ENCODE peak calls at places on chromosome 19, in six cellular contexts. K is T-helper 1 cell; C is GM04504; E is stimulated activated CD8-positive, alpha-beta memory T cell treated with anti-CD3 and anti-CD28 coated beads, Interleukin-7, amount 100 ng/mL, for 1 hour; Q is fibroblast of the aortic adventitia; X is heart right ventricle. Y is an unnamed sample.

GRCh38 chr19:49555600-49556411 is 24.6 kb downstream of the NOSIP start:
- DNase-seq in E (no peak), C (no peak), Q (peak), K (peak), X (no peak), Y (peak)

GRCh38 chr19:38035515-38036495 is 128.8 kb downstream of the SIPA1L3 start:
- DNase-seq in E (no peak), Q (peak), X (no peak), C (peak), K (no peak), Y (no peak)

GRCh38 chr19:46732966-46733692 is 12.7 kb upstream of the FKRP start:
- DNase-seq in K (no peak), Q (no peak), C (no peak), E (no peak), X (no peak), Y (no peak)

GRCh38 chr19:41871573-41872383 is 5.3 kb upstream of the CD79A start:
- DNase-seq in C (no peak), K (peak), Q (no peak), E (peak), X (peak), Y (peak)

GRCh38 chr19:35719402-35720162 is 1.8 kb downstream of the KMT2B start:
- DNase-seq in K (no peak), Q (no peak), C (no peak), E (no peak), X (no peak), Y (no peak)

GRCh38 chr19:4624733-4625362 is 14.5 kb upstream of the TNFAIP8L1 start:
- DNase-seq in E (no peak), Q (peak), X (no peak), C (no peak), K (no peak), Y (no peak)

GRCh38 chr19:34189917-34190425 is 17.7 kb downstream of the LSM14A start:
- DNase-seq in C (no peak), K (no peak), Q (peak), X (no peak), E (no peak), Y (no peak)

GRCh38 chr19:6730153-6730804 is 7.1 kb downstream of the GPR108 start:
- DNase-seq in X (no peak), E (no peak), C (no peak), Q (no peak), K (no peak), Y (no peak)

GRCh38 chr19:33295621-33296472 is 6.5 kb downstream of the CEBPA start:
- DNase-seq in Q (no peak), K (no peak), C (no peak), E (no peak), X (no peak), Y (no peak)

GRCh38 chr19:54158812-54159351 is 639 bp downstream of the LENG1 start:
- DNase-seq in K (peak), Q (peak), X (no peak), C (no peak), E (no peak), Y (no peak)

GRCh38 chr19:51702103-51702753 is 9.1 kb downstream of the SPACA6 start:
- DNase-seq in X (peak), Q (peak), E (no peak), C (no peak), K (peak), Y (peak)

GRCh38 chr19:32264568-32264967 is 80.8 kb upstream of the ZNF507 start:
- DNase-seq in K (no peak), Q (no peak), C (no peak), E (no peak), X (no peak), Y (no peak)

GRCh38 chr19:45075215-45076028 is 856 bp downstream of the ZNF296 start:
- DNase-seq in Q (peak), X (peak), C (no peak), E (no peak), K (peak), Y (peak)

GRCh38 chr19:1181606-1182005 is 7.5 kb upstream of the SBNO2 start:
- DNase-seq in K (no peak), Q (no peak), X (no peak), C (no peak), E (no peak), Y (no peak)

GRCh38 chr19:8135946-8136618 is 13.3 kb downstream of the FBN3 start:
- DNase-seq in E (no peak), K (no peak), X (no peak), Q (no peak), C (no peak), Y (no peak)

GRCh38 chr19:1780272-1780957 is 27.1 kb downstream of the ONECUT3 start:
- DNase-seq in E (no peak), Q (no peak), K (no peak), C (no peak), X (no peak), Y (no peak)

GRCh38 chr19:4304509-4305252 is at the start of gene FSD1:
- DNase-seq in C (peak), X (no peak), Q (peak), K (peak), E (no peak), Y (peak)

GRCh38 chr19:38196948-38197656 is 26.9 kb downstream of the DPF1 start:
- DNase-seq in X (no peak), Q (no peak), C (no peak), K (no peak), E (no peak), Y (no peak)

GRCh38 chr19:17555929-17556813 is 722 bp downstream of the COLGALT1 start:
- DNase-seq in X (peak), K (peak), Q (peak), E (no peak), C (no peak), Y (no peak)

GRCh38 chr19:15702590-15702930 is 25.3 kb upstream of the OR10H2 start:
- DNase-seq in C (no peak), E (no peak), X (peak), K (no peak), Q (peak), Y (peak)

GRCh38 chr19:12969292-12969988 is at the start of gene DAND5:
- DNase-seq in K (no peak), Q (no peak), C (no peak), E (no peak), X (peak), Y (no peak)

GRCh38 chr19:5326986-5327623 is 13.5 kb downstream of the PTPRS start:
- DNase-seq in K (no peak), Q (no peak), X (no peak), C (no peak), E (no peak), Y (no peak)

GRCh38 chr19:55322495-55322894 is 2.6 kb downstream of the TMEM150B start:
- DNase-seq in X (no peak), K (no peak), C (no peak), E (no peak), Q (no peak), Y (no peak)

GRCh38 chr19:48964205-48965032 is 690 bp upstream of the FTL start:
- DNase-seq in X (no peak), E (no peak), K (no peak), C (peak), Q (peak), Y (no peak)

GRCh38 chr19:55283548-55284393 is at the start of gene BRSK1:
- DNase-seq in Q (peak), X (peak), K (peak), E (no peak), C (peak), Y (peak)

GRCh38 chr19:5641171-5641570 is 18.3 kb downstream of the SAFB start:
- DNase-seq in E (no peak), K (no peak), Q (no peak), X (no peak), C (no peak), Y (no peak)

GRCh38 chr19:49442793-49443365 is 1.6 kb upstream of the SLC17A7 start:
- DNase-seq in Q (peak), C (peak), K (peak), X (peak), E (no peak), Y (no peak)

GRCh38 chr19:48713041-48713863 is 6.3 kb downstream of the MAMSTR start:
- DNase-seq in C (no peak), Q (no peak), E (no peak), X (no peak), K (no peak), Y (no peak)

GRCh38 chr19:32199501-32200040 is 145.8 kb upstream of the ZNF507 start:
- DNase-seq in K (no peak), E (no peak), Q (no peak), C (no peak), X (no peak), Y (no peak)

GRCh38 chr19:4952945-4953344 is 16.0 kb upstream of the KDM4B start:
- DNase-seq in Q (no peak), C (no peak), E (no peak), K (no peak), X (no peak), Y (no peak)

GRCh38 chr19:1366899-1367870 is 16.5 kb upstream of the NDUFS7 start:
- DNase-seq in C (no peak), K (no peak), E (no peak), X (no peak), Q (no peak), Y (no peak)

GRCh38 chr19:38862321-38863059 is 12.7 kb upstream of the HNRNPL start:
- DNase-seq in E (no peak), C (peak), Q (peak), X (peak), K (no peak), Y (no peak)

GRCh38 chr19:27748551-27749152 is 1464.3 kb downstream of the UQCRFS1 start:
- DNase-seq in K (no peak), Q (no peak), E (no peak), X (no peak), C (no peak), Y (no peak)

Y was measured in T-cell.